ENCODE peak calls at places on chromosome 5, in seven cellular contexts. M, L, Z, W, Q, B and O are unnamed samples.

GRCh38 chr5:10678236-10678635 is 82.8 kb downstream of the DAP start:
- DNase-seq in W (no peak), M (no peak), B (no peak), Z (no peak), Q (no peak), L (no peak), O (no peak)

GRCh38 chr5:141492168-141492885 is 3.4 kb downstream of the PCDHGC5 start:
- DNase-seq in L (no peak), Z (no peak), W (no peak), M (peak; percentile 78), Q (no peak), B (no peak), O (no peak)

GRCh38 chr5:18744441-18744840 is 1110.2 kb downstream of the TAF11L14 start:
- DNase-seq in L (no peak), W (no peak), Z (no peak), B (peak; percentile 77), Q (no peak), M (no peak), O (no peak)

GRCh38 chr5:24444439-24444838 is 200.3 kb downstream of the CDH10 start:
- DNase-seq in M (no peak), B (no peak), W (no peak), Z (no peak), Q (no peak), L (no peak), O (no peak)

GRCh38 chr5:32753051-32753450 is 41.9 kb downstream of the NPR3 start:
- DNase-seq in Z (peak; percentile 81), W (no peak), B (no peak), M (no peak), Q (no peak), L (peak; percentile 7), O (no peak)

GRCh38 chr5:137252513-137252912 is 246.6 kb downstream of the SPOCK1 start:
- DNase-seq in W (no peak), Q (no peak), Z (no peak), M (no peak), L (peak; percentile 10), B (no peak), O (no peak)

GRCh38 chr5:67402526-67402925 is 205.9 kb upstream of the CD180 start:
- DNase-seq in B (no peak), Z (no peak), W (no peak), L (no peak), Q (no peak), M (no peak), O (no peak)

GRCh38 chr5:76608833-76609232 is 14.4 kb downstream of the F2RL2 start:
- DNase-seq in B (no peak), M (no peak), W (no peak), L (peak; percentile 79), Z (peak; percentile 75), Q (peak; percentile 8), O (no peak)

GRCh38 chr5:159362190-159362589 is 31.9 kb upstream of the IL12B start:
- DNase-seq in Z (no peak), B (no peak), M (no peak), Q (no peak), W (no peak), L (no peak), O (no peak)

GRCh38 chr5:45383985-45384384 is 312.2 kb downstream of the HCN1 start:
- DNase-seq in L (no peak), B (no peak), M (no peak), Q (peak; percentile 33), Z (no peak), W (no peak), O (no peak)

GRCh38 chr5:137223324-137224295 is 275.5 kb downstream of the SPOCK1 start:
- DNase-seq in Q (no peak), Z (no peak), B (no peak), L (no peak), W (no peak), M (no peak), O (no peak)

GRCh38 chr5:17094830-17095229 is 122.6 kb upstream of the BASP1 start:
- DNase-seq in M (no peak), Q (no peak), B (no peak), Z (peak; percentile 22), L (no peak), W (no peak), O (no peak)

GRCh38 chr5:177446184-177447065 is at the start of gene PRR7:
- DNase-seq in W (peak; percentile 80), M (peak; percentile 81), Z (peak; percentile 57), Q (no peak), L (no peak), B (no peak), O (peak; percentile 84)

GRCh38 chr5:84961903-84962302 is 577.2 kb upstream of the EDIL3 start:
- DNase-seq in Z (no peak), B (no peak), M (no peak), Q (no peak), W (no peak), L (no peak), O (no peak)

GRCh38 chr5:81355291-81356251 is 38.4 kb downstream of the ACOT12 start:
- DNase-seq in Z (no peak), W (no peak), L (no peak), B (no peak), M (no peak), Q (no peak), O (no peak)

GRCh38 chr5:134570365-134570758 is 44.9 kb downstream of the JADE2 start:
- DNase-seq in B (no peak), W (no peak), Q (no peak), M (no peak), Z (no peak), L (no peak), O (no peak)

GRCh38 chr5:36396640-36397039 is 94.9 kb upstream of the RANBP3L start:
- DNase-seq in M (no peak), L (no peak), Q (no peak), Z (peak; percentile 73), W (no peak), B (no peak), O (no peak)

GRCh38 chr5:66122379-66123034 is 21.6 kb upstream of the SREK1 start:
- DNase-seq in M (no peak), Z (peak; percentile 43), W (no peak), Q (no peak), B (no peak), L (no peak), O (no peak)

GRCh38 chr5:64952961-64953360 is 184.2 kb downstream of the CWC27 start:
- DNase-seq in Z (no peak), Q (no peak), B (no peak), M (no peak), L (no peak), W (no peak), O (no peak)

GRCh38 chr5:137487600-137487999 is 11.5 kb downstream of the SPOCK1 start:
- DNase-seq in W (no peak), Q (no peak), Z (no peak), M (no peak), L (no peak), B (no peak), O (no peak)

GRCh38 chr5:122656107-122656506 is 118.8 kb upstream of the SNX2 start:
- DNase-seq in L (no peak), Q (no peak), W (no peak), M (no peak), Z (peak; percentile 29), B (no peak), O (no peak)

GRCh38 chr5:66864240-66864884 is 268.2 kb downstream of the MAST4 start:
- DNase-seq in W (no peak), Q (no peak), B (no peak), L (no peak), Z (peak; percentile 76), M (peak; percentile 61), O (no peak)

GRCh38 chr5:168820776-168821302 is 241.7 kb upstream of the PANK3 start:
- DNase-seq in L (no peak), B (no peak), W (no peak), M (no peak), Z (no peak), Q (no peak), O (no peak)
- H3K27me3 ChIP-seq in L (no peaks in the 10 kb centered on the region), B (no peaks in the 10 kb centered on the region), W (peaks cover 61% of the 10 kb centered on the region), M (peaks cover 5% of the 10 kb centered on the region), Z (no peaks in the 10 kb centered on the region), Q (peaks cover 82% of the 10 kb centered on the region), O (no peaks in the 10 kb centered on the region)

GRCh38 chr5:60483046-60483445 is 216.9 kb downstream of the DEPDC1B start:
- DNase-seq in Z (peak; percentile 3), W (no peak), B (no peak), M (no peak), L (no peak), Q (no peak), O (no peak)

GRCh38 chr5:60482301-60482700 is 217.7 kb downstream of the DEPDC1B start:
- DNase-seq in M (peak; percentile 59), Z (no peak), B (no peak), W (no peak), L (no peak), Q (no peak), O (no peak)

GRCh38 chr5:60473654-60474053 is 226.3 kb downstream of the DEPDC1B start:
- DNase-seq in M (no peak), B (no peak), L (no peak), W (no peak), Q (no peak), Z (no peak), O (no peak)

GRCh38 chr5:60479542-60479941 is 220.4 kb downstream of the DEPDC1B start:
- DNase-seq in Z (no peak), B (no peak), W (no peak), L (no peak), M (no peak), Q (no peak), O (no peak)

DNA sequence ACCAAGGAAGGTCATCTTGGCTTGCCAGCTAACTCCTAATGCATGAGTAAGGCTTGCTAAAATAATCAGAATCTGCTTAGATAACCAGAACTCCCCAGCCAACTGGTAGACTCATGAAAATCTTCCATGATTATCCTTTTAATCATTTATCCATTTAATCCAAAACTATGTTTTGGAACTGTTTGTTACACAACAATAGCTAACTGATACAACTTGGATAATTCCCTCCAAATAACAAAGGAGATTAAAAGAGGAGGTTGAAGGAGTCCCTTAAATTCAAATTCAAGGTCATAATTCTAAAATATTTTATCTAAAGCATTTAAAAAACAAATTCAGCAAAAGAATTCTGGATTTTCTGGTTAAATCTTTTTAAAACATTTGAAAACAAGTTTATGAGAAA is 222.1 kb downstream of the DEPDC1B start:
- DNase-seq in B (no peak), Z (no peak), W (no peak), M (no peak), Q (no peak), L (no peak), O (no peak)
- TF ChIP-seq CTCF in B (no peak), Z (no peak), W (no peak), M (no peak), Q (no peak), L (no peak), O (no peak)

DNA sequence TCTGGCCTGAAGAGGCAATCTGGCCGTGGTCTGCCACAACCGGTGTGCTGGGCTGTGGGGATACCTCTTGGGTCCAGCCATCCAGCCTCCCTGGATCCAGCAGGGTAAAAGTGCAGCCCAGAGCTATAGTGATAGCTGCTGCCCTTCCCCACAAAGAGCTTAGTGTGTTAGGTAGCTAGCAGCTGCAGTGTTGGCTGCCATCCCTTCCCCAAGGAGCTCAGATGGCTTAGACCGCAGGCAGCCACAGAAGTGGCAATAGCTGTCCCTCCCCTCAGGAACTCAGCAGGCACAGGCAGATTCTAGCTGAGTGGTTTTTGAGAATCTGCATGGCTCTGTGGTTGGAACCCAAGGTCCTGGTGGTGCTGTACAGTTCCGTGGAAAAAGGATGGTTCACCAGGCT is 40.1 kb downstream of the GIN1 start:
- DNase-seq in Z (no peak), W (no peak), M (no peak), L (no peak), B (no peak), Q (no peak), O (no peak)
- H3K27ac ChIP-seq in Z (no peak overlapping the region), W (no peak overlapping the region), M (no peak overlapping the region), L (no peak overlapping the region), B (no peak overlapping the region), Q (no peak overlapping the region), O (no peak overlapping the region)

GRCh38 chr5:154541553-154541952 is 63.5 kb upstream of the HAND1 start:
- DNase-seq in B (peak; percentile 80), M (peak; percentile 73), Q (peak; percentile 8), W (no peak), L (no peak), Z (no peak), O (no peak)
- H3K27me3 ChIP-seq in B (no peaks in the 10 kb centered on the region), M (no peaks in the 10 kb centered on the region), Q (peaks cover 6% of the 10 kb centered on the region), W (peaks cover 12% of the 10 kb centered on the region), L (peaks cover 19% of the 10 kb centered on the region), Z (peaks cover 8% of the 10 kb centered on the region), O (peaks cover 8% of the 10 kb centered on the region)